ENCODE peak calls at places on chromosomes 12 and 14, in nine cellular contexts. P, B, L, Y, C, N, X, T and U are unnamed samples.

GRCh38 chr14:58238252-58239247 is 6.1 kb upstream of the PSMA3 start:
- DNase-seq in L (no peak), X (peak), Y (no peak), T (peak), B (no peak), N (peak), C (peak), P (peak), U (peak)

GRCh38 chr12:122192441-122192840 is 9.5 kb downstream of the LRRC43 start:
- DNase-seq in X (no peak), B (no peak), L (no peak), P (no peak), T (no peak), Y (no peak), C (no peak), N (no peak), U (no peak)

GRCh38 chr12:30785630-30786029 is 30.9 kb upstream of the CAPRIN2 start:
- DNase-seq in X (no peak), C (no peak), N (no peak), B (no peak), Y (no peak), L (no peak), P (no peak), T (no peak), U (no peak)

GRCh38 chr14:69214376-69214775 is 23.1 kb downstream of the EXD2 start:
- DNase-seq in C (no peak), B (no peak), T (no peak), N (no peak), P (no peak), Y (no peak), X (no peak), L (peak), U (no peak)

GRCh38 chr12:129067482-129067881 is 214.2 kb downstream of the GLT1D1 start:
- DNase-seq in T (no peak), N (peak), B (no peak), C (peak), L (no peak), P (no peak), X (no peak), Y (no peak), U (no peak)

GRCh38 chr14:53957739-53958138 is 1.1 kb upstream of the BMP4 start:
- DNase-seq in T (no peak), B (no peak), L (no peak), P (no peak), C (no peak), X (no peak), Y (no peak), N (no peak), U (no peak)

GRCh38 chr12:49750994-49751393 is 9.6 kb downstream of the TMBIM6 start:
- DNase-seq in L (no peak), P (no peak), Y (no peak), N (no peak), X (no peak), T (no peak), C (no peak), B (no peak), U (no peak)

GRCh38 chr12:132549059-132549458 is 59.1 kb downstream of the FBRSL1 start:
- DNase-seq in P (no peak), Y (no peak), L (no peak), C (no peak), X (no peak), T (no peak), N (no peak), B (no peak), U (no peak)

GRCh38 chr12:12086975-12087692 is 16.4 kb downstream of the BCL2L14 start:
- DNase-seq in X (no peak), T (no peak), Y (no peak), P (no peak), N (peak), B (no peak), L (no peak), C (no peak), U (no peak)

GRCh38 chr12:66176525-66176924 is 6.7 kb upstream of the TMBIM4 start:
- DNase-seq in X (no peak), Y (no peak), P (no peak), L (peak), N (no peak), C (no peak), B (no peak), T (no peak), U (peak)

GRCh38 chr12:42921741-42922511 is 332.4 kb upstream of the PRICKLE1 start:
- DNase-seq in X (no peak), B (no peak), N (peak), P (no peak), T (no peak), Y (no peak), L (peak), C (no peak), U (no peak)

GRCh38 chr14:101236496-101237240 is 324.6 kb upstream of the DIO3 start:
- DNase-seq in X (no peak), L (no peak), C (no peak), Y (no peak), P (no peak), N (peak), T (no peak), B (no peak), U (no peak)

GRCh38 chr14:80575763-80576162 is 364.5 kb upstream of the DIO2 start:
- DNase-seq in T (no peak), C (no peak), B (no peak), P (no peak), Y (no peak), X (no peak), L (no peak), N (no peak), U (no peak)

GRCh38 chr14:103663506-103663905 is 34.5 kb downstream of the KLC1 start:
- DNase-seq in C (no peak), Y (no peak), P (no peak), B (no peak), T (no peak), X (no peak), L (no peak), N (no peak), U (no peak)
- H3K4me3 ChIP-seq in C (no peak), Y (no peak), P (no peak), B (no peak), T (no peak), X (no peak), L (no peak), N (no peak), U (no peak)

GRCh38 chr14:32785585-32785984 is 153.1 kb upstream of the NPAS3 start:
- DNase-seq in B (no peak), X (no peak), L (no peak), P (no peak), T (no peak), N (no peak), C (no peak), Y (no peak), U (no peak)

GRCh38 chr14:32784408-32784807 is 154.3 kb upstream of the NPAS3 start:
- DNase-seq in B (no peak), T (no peak), Y (no peak), L (no peak), X (no peak), C (no peak), P (no peak), N (no peak), U (no peak)

GRCh38 chr14:32774214-32774613 is 164.5 kb upstream of the NPAS3 start:
- DNase-seq in L (no peak), B (no peak), N (no peak), Y (no peak), C (no peak), T (no peak), X (no peak), P (no peak), U (no peak)

GRCh38 chr14:32779845-32780244 is 158.8 kb upstream of the NPAS3 start:
- DNase-seq in Y (no peak), N (no peak), C (no peak), T (no peak), P (no peak), X (no peak), B (no peak), L (no peak), U (no peak)
- TF ChIP-seq CTCF in Y (no peak), N (no peak), C (no peak), T (no peak), P (no peak), X (no peak), B (no peak), L (no peak), U (no peak)

DNA sequence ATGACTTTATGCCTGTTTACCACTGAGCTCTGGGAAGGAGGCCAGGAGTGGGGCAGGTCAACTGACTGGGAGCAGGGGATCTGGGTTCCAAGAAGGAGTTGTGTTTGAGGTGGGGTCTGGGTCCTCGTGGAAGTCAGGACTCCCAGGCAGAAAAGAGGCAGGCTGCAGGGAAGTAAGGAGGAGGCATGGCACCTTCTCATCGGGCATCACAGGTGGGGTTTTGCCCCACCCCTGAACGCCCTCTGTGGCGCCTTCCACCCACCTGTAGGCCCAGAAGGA is 386 bp downstream of the LTB4R2 start:
- DNase-seq in L (no peak), N (no peak), B (no peak), Y (no peak), X (no peak), C (no peak), T (no peak), P (no peak), U (no peak)
- H3K4me3 ChIP-seq in L (no peak), N (no peak), B (no peak), Y (peak), X (peak), C (no peak), T (peak), P (no peak), U (no peak)

DNA sequence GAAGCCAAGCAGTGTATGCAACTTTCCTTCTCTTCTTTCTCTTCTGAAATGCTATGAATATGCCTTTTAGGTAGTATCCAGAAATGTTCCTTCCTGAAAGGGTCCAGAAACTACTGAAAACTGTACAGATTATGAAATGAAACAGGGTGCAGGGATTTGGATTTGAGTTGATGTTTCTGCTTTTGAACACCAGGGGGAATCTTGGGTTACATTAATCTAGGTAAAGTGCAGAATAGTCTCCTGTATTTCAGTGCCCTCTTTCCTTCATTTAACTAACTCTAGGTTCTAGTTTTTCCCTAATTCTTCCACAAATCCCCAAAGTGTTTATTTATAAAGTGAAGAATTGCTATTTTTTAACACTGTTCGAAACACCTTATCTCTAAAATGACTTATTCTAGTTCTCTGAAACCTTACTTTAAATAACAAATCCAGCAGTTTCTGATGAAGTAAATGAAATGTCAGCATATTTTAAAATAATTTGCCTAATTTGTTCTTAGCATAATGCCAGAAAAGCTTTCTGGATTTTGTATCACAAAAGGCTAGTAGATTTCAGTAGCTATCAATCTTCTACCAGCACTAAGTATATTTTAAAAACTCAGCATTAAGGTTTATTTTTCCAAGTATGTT is 111.9 kb downstream of the LRRK2 start:
- DNase-seq in L (peak), B (no peak), C (no peak), Y (no peak), N (no peak), P (peak), X (no peak), T (no peak), U (peak)
- TF ChIP-seq CTCF in L (peak), B (no peak), C (peak), Y (peak), N (peak), P (no peak), X (peak), T (no peak), U (peak)

DNA sequence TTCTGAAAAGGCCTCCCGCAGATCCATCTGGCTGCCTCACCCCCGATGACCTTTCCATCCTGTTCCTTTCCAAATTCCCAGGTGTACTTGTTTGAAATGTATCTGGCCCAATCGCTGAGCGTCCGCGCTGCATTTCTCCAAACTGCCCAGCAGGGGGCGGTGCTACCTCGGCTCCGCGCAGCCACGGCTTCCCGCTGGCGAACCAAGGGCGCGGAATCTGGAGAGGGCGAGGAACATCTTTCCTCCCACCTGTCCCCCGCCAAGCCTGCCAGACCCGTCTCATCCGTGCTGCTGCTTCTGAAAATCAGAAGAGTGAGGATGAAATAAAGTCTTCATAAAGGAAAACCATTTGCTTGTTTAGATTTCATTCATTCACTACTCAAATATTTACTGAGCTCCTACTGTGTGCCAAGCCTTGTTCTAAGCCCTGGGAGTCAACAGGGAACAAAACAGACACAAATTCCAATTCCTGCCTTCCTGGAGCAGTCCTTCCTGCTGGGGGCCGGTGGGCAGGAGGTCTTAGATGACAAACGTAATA is 16.8 kb upstream of the MYL2 start:
- DNase-seq in P (peak), B (no peak), T (peak), C (peak), L (peak), Y (peak), N (peak), X (peak), U (peak)
- H3K4me3 ChIP-seq in P (no peak), B (no peak), T (no peak), C (no peak), L (no peak), Y (peak), N (peak), X (no peak), U (no peak)